ENCODE peak calls at places on chromosome 2, in seven cellular contexts. C is cardiac muscle cell; V is PC-9; P is CD8-positive, alpha-beta T cell; O is foreskin fibroblast; A is fibroblast of the aortic adventitia; S is astrocyte of the spinal cord. F is an unnamed sample.

GRCh38 chr2:230347659-230348305 is 20.8 kb downstream of the SP140L start:
- DNase-seq in S (no peak), A (peak), P (no peak), C (no peak), V (no peak), O (peak), F (peak)

GRCh38 chr2:230660294-230661060 is 52.2 kb upstream of the CAB39 start:
- DNase-seq in V (no peak), C (no peak), S (no peak), A (no peak), P (no peak), O (peak), F (no peak)

GRCh38 chr2:23497063-23497462 is 112.1 kb downstream of the KLHL29 start:
- DNase-seq in O (no peak), C (no peak), P (no peak), V (peak), A (peak), S (peak), F (no peak)

GRCh38 chr2:109187711-109188484 is 58.9 kb downstream of the SH3RF3 start:
- DNase-seq in P (no peak), V (no peak), C (no peak), S (no peak), A (no peak), O (no peak), F (no peak)

GRCh38 chr2:42859006-42859552 is 66.7 kb upstream of the HAAO start:
- DNase-seq in V (peak), P (no peak), C (peak), A (peak), S (peak), O (peak), F (peak)

GRCh38 chr2:120820885-120821279 is 85.2 kb downstream of the GLI2 start:
- DNase-seq in A (peak), O (peak), C (no peak), P (no peak), S (peak), V (no peak), F (no peak)

GRCh38 chr2:26670171-26670570 is 22.4 kb upstream of the KCNK3 start:
- DNase-seq in A (peak), P (no peak), S (no peak), V (no peak), O (peak), C (no peak), F (no peak)

GRCh38 chr2:72136349-72136748 is 11.3 kb downstream of the CYP26B1 start:
- DNase-seq in A (no peak), C (no peak), S (no peak), O (no peak), P (no peak), V (no peak), F (no peak)

DNA sequence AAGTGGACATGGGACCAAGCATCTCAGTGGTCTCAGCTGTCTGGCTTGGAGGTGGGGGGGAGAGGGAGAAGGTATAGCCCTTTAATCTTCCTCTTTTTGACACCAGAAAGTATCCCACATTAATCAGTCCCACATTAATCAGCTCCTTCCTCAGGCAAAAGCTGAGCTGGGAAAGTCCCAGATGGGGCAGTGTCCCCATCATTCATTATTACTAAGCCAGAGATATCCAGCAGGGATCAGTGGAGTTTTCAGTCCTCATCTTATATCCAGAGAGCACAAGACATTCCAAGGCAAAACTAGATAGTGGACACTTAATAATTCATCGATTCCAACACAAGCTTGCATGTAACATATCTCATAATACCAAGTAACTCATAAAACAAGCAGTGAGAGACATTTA is 53.2 kb downstream of the MCFD2 start:
- DNase-seq in A (no peak), O (no peak), P (no peak), C (no peak), V (no peak), S (no peak), F (no peak)
- TF ChIP-seq CTCF in A (no peak), O (no peak), P (no peak), C (no peak), V (no peak), S (no peak), F (no peak)

DNA sequence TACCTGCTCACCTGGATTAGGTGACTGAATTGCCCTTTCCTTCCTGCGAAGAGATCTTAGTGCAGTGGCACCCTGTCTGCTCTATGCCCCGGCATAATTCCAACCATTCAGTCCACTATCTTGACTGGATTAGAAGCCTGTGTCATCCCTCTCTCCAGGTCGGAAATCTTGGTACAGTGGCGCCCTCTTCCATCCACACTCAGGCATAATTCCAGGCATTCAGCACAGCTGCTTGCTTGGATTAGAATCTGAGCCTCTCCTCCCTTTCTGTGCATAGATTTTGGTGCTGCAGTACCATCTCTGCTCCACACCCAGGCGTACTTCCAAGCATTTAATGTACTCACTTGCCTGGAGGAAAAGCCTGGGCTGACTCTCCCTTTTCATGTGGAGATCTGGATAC is 1389.3 kb upstream of the TMEFF2 start:
- DNase-seq in V (no peak), P (no peak), O (peak), C (peak), S (peak), A (peak), F (peak)
- TF ChIP-seq CTCF in V (no peak), P (no peak), O (no peak), C (no peak), S (peak), A (no peak), F (no peak)

DNA sequence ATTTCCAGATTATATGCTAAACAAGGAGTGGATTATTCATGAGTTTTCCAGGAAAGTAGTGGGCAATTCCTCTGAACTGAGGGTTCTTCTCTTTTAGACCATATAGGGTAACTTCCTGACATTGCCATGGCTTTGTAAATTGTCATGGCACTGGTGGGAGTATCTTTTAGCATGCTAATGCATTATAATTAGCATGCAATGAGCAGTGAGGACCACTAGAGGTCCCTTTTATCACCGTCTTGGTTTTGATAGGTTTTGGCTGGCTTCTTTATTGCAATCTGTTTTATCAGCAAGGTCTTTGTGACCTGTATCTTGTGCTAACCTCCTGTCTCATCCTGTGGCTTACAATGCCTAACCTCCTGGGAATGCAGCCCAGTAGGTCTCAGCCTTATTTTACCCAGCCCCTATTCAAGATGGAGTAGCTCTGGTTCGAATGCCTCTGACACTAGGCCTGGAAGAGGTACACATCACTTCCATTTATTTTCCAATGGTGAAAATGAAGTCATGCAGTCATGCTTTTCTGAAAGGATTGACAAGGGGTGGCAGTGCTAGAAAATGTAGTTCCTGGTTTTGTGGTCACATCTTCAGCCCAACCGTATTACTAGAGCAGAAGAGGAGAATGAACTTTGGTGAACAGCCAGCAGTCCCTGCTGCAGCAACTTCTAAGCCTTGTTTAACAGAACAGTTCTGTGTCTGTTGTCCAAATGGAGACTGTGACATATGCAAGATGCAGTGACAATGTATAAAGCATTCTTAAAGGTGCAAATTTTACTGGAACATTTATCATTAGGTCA is 26.6 kb upstream of the ITGA4 start:
- DNase-seq in A (peak), V (no peak), O (peak), P (no peak), S (no peak), C (no peak), F (peak)
- TF ChIP-seq CTCF in A (peak), V (peak), O (peak), P (peak), S (peak), C (peak), F (no peak)

GRCh38 chr2:235674116-235674515 is 180.3 kb downstream of the AGAP1 start:
- DNase-seq in A (no peak), O (no peak), C (peak), V (no peak), S (no peak), P (no peak), F (no peak)

GRCh38 chr2:235674812-235675211 is 181.0 kb downstream of the AGAP1 start:
- DNase-seq in P (no peak), C (no peak), V (no peak), S (no peak), A (no peak), O (no peak), F (no peak)

GRCh38 chr2:235677276-235677788 is 183.5 kb downstream of the AGAP1 start:
- DNase-seq in S (no peak), P (no peak), C (peak), V (no peak), A (no peak), O (no peak), F (no peak)

GRCh38 chr2:235676536-235676799 is 182.6 kb downstream of the AGAP1 start:
- DNase-seq in P (no peak), C (no peak), V (no peak), O (no peak), S (no peak), A (no peak), F (no peak)

GRCh38 chr2:235675678-235676535 is 182.1 kb downstream of the AGAP1 start:
- DNase-seq in V (no peak), A (peak), C (no peak), O (peak), P (no peak), S (peak), F (peak)
- TF ChIP-seq CTCF in V (peak), A (peak), C (no peak), O (no peak), P (no peak), S (no peak), F (peak)

GRCh38 chr2:223601932-223602676 is at the start of gene SCG2:
- DNase-seq in V (peak), C (peak), P (peak), S (peak), O (peak), A (peak), F (peak)
- TF ChIP-seq CTCF in V (peak), C (peak), P (no peak), S (peak), O (peak), A (peak), F (no peak)

GRCh38 chr2:74886811-74887210 is 52.9 kb downstream of the HK2 start:
- DNase-seq in S (no peak), O (no peak), C (no peak), P (no peak), A (no peak), V (no peak), F (no peak)
- TF ChIP-seq CTCF in S (peak), O (no peak), C (peak), P (no peak), A (no peak), V (no peak), F (no peak)

GRCh38 chr2:105730170-105730569 is 14.5 kb upstream of the NCK2 start:
- DNase-seq in C (no peak), S (no peak), P (no peak), O (no peak), A (no peak), V (no peak), F (no peak)

GRCh38 chr2:105734762-105735538 is 9.8 kb upstream of the NCK2 start:
- DNase-seq in A (peak), S (peak), C (no peak), P (no peak), O (peak), V (no peak), F (no peak)

GRCh38 chr2:105731511-105731910 is 13.2 kb upstream of the NCK2 start:
- DNase-seq in P (no peak), A (no peak), S (no peak), C (no peak), O (no peak), V (no peak), F (no peak)

GRCh38 chr2:105732096-105732495 is 12.6 kb upstream of the NCK2 start:
- DNase-seq in A (peak), C (no peak), S (no peak), P (no peak), O (peak), V (no peak), F (no peak)

DNA sequence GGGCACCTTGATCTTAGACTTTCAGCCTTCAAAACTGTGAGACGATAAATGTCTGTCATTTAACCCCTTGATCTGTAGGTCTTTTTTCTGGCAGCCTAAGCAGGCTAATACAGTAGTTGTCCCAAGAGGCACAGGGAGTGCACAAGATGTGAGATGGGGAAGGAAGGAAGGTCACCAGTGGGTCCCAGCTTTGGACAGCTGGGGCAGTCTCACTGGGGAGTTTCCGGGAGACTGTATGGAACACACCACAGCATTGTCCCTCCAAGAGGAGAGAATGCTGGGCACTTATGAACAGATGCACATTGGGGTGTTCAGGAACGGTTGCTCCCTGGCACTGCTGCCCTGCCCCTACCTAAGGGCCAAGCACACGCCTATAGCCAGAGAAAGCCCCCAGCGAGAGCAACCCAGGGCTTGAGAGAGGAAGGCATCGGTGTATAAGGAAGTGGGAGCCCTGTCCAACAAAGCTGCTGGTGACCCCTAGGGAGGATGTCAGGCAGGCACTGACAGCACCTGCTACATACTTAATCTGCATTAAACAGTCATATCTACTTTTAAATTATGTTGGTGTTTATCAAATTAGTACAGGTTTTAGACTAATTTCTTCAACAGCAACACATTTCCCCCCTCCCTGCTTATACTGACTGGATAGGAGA is 11.6 kb upstream of the NCK2 start:
- DNase-seq in S (no peak), A (no peak), P (no peak), V (no peak), O (no peak), C (no peak), F (no peak)
- TF ChIP-seq CTCF in S (no peak), A (no peak), P (no peak), V (no peak), O (no peak), C (no peak), F (no peak)

DNA sequence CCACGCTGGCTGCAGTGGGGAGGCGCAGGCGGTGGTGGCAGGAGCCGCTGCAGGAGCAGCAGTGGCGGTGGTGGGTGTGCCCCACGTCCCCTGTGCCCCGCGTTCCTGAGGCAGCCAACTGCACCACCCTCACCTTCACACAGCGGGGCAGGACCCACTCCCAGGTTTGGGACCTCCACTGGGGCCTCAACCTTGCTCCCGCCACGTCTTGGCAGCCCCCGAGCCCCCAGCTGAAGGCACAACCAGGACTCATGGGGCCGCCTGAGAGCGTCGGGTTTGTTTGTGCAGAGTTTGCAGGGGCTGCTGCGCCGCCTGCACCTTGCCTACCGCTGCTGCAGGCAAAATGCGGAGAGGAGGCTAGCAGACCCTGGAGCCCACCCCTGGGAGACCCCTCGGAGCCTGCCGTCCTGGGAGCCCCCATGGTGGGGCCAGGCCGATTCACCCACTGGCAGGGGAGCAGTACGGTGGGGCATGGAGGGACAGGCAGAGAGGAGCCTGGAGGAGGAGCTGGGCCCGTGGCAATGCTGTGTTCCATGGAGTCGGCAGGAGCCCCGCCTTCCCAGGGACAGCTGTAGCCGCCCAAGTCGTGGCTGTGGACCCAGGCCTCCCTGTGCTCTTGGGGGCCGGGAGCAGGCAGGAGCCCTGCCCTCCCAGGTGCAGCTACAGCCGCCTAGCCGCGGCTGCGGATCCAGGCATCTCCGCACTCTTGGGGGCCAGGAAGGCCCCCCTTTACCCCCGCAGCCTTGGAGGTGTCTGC is 14.7 kb upstream of the EML6 start:
- DNase-seq in S (no peak), C (no peak), V (peak), P (no peak), O (peak), A (no peak), F (peak)
- TF ChIP-seq CTCF in S (peak), C (peak), V (no peak), P (no peak), O (no peak), A (no peak), F (no peak)

F was measured in Calu3.